ENCODE peak calls at places on chromosomes 1 and 21, in eight cellular contexts. V is GM23338, F is ascending aorta, P is hepatocyte, Z is progenitor cell of endocrine pancreas, Y is GM13976, G is tibial artery, Q is GM13977. J is an unnamed sample.
A peak's percentile ranks its signal among the peaks of the same experiment; 100 is the strongest.

GRCh38 chr1:162681127-162681435 is 48.8 kb downstream of the DDR2 start:
- DNase-seq in Q (no peak), V (no peak), P (no peak), Z (no peak), Y (no peak), G (no peak), F (no peak), J (no peak)

GRCh38 chr21:46392921-46393320 is 65.8 kb upstream of the DIP2A start:
- DNase-seq in G (no peak), Q (no peak), P (no peak), Z (no peak), F (no peak), V (no peak), Y (no peak), J (no peak)

GRCh38 chr1:110674337-110675059 is at the start of gene KCNA3:
- DNase-seq in V (peak; percentile 87), F (peak; percentile 63), Y (peak; percentile 67), P (peak; percentile 32), Z (peak; percentile 45), G (no peak), Q (peak; percentile 73), J (peak; percentile 24)

GRCh38 chr1:185699874-185700273 is 34.3 kb upstream of the HMCN1 start:
- DNase-seq in Y (no peak), V (peak; percentile 66), P (no peak), F (no peak), Q (no peak), G (no peak), Z (no peak), J (no peak)

GRCh38 chr1:203036135-203036534 is 9.8 kb downstream of the PPFIA4 start:
- DNase-seq in Y (peak; percentile 27), Q (no peak), V (no peak), G (no peak), P (no peak), Z (no peak), F (no peak), J (no peak)

GRCh38 chr1:206001476-206001888 is 1.7 kb downstream of the RAB7B start:
- DNase-seq in F (peak; percentile 78), Q (no peak), G (peak; percentile 62), Z (no peak), Y (no peak), P (peak; percentile 80), V (no peak), J (no peak)

GRCh38 chr1:85975770-85976386 is 180.7 kb downstream of the COL24A1 start:
- DNase-seq in Z (no peak), G (no peak), Q (no peak), V (peak; percentile 80), F (no peak), P (peak; percentile 19), Y (no peak), J (no peak)

GRCh38 chr21:39611547-39612190 is 1.1 kb upstream of the B3GALT5 start:
- DNase-seq in F (no peak), Q (no peak), V (peak; percentile 27), P (no peak), Z (no peak), G (no peak), Y (no peak), J (no peak)

GRCh38 chr1:247110627-247111258 is 6.6 kb upstream of the ZNF669 start:
- DNase-seq in Z (no peak), Y (no peak), P (peak; percentile 40), V (peak; percentile 58), G (no peak), Q (peak; percentile 40), F (no peak), J (no peak)

GRCh38 chr1:247111259-247111635 is 7.1 kb upstream of the ZNF669 start:
- DNase-seq in F (no peak), P (peak; percentile 50), Q (peak; percentile 65), Z (peak; percentile 34), Y (no peak), V (peak; percentile 48), G (no peak), J (no peak)

GRCh38 chr1:247113094-247113497 is 8.9 kb upstream of the ZNF669 start:
- DNase-seq in P (no peak), V (no peak), G (no peak), Z (no peak), Y (no peak), F (no peak), Q (no peak), J (no peak)

GRCh38 chr1:247112479-247112781 is 8.3 kb upstream of the ZNF669 start:
- DNase-seq in F (no peak), Q (no peak), P (peak; percentile 39), Y (no peak), G (no peak), Z (no peak), V (no peak), J (no peak)

DNA sequence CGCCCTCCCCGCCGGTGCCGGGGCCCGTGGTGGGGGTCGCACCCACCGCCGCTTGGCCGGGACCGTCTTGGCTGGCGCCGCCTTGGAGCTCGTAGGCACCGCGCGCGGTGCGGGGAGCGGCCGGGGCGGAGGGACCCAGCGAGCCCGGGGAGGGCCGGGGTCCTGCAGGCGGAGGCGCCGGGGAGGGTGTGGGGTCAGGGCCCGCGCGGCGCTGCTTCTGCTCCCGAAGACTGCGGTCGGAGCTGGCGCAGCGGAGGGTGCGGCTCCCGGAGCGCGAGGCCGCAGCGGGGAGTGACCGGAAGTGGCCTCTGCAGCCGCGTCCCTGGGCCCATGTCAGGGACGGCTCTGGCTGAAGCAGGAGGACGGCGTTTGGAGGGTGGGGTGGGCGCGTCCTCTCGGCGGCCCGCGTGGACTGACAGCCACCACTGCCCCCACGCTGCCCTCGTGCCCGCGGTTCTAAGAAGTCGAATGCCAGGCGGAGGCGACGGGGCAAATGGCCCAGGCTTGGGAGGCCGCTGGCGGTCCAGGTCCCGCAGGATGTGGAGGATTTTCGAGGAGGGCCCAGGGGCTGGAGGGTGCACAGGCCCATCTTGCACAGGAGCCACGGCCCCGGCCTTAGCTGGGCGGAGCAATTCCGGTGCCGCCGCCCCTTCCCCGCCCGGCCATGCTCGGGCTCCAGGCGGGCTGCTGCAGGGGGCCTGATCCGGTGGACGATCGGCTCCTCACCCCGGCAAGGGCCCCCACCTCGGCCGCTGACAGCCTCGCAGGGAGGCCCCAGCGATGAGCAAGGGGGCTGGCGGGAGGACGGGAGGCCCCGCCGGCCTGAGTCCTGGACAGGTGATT is 7.7 kb upstream of the ZNF669 start:
- DNase-seq in Q (peak; percentile 68), V (peak; percentile 67), Z (peak; percentile 58), F (peak; percentile 79), P (peak; percentile 78), Y (no peak), G (peak; percentile 63), J (no peak)
- TF ChIP-seq CTCF in Q (no peak), V (no peak), Z (no peak), F (no peak), P (no peak), Y (no peak), G (no peak), J (no peak)

GRCh38 chr1:64962447-64962846 is 3.9 kb downstream of the JAK1 start:
- DNase-seq in Y (peak; percentile 22), Q (no peak), V (no peak), Z (no peak), P (no peak), G (no peak), F (no peak), J (no peak)

GRCh38 chr1:64963466-64963865 is 2.9 kb downstream of the JAK1 start:
- DNase-seq in F (no peak), Y (peak; percentile 43), P (no peak), V (no peak), G (no peak), Z (no peak), Q (peak; percentile 41), J (no peak)

GRCh38 chr1:64960731-64961130 is 5.6 kb downstream of the JAK1 start:
- DNase-seq in P (no peak), V (no peak), F (no peak), G (no peak), Q (peak; percentile 70), Y (peak; percentile 44), Z (no peak), J (no peak)

GRCh38 chr1:64959973-64960372 is 6.4 kb downstream of the JAK1 start:
- DNase-seq in Y (no peak), G (no peak), P (no peak), Z (no peak), Q (no peak), F (no peak), V (no peak), J (no peak)

DNA sequence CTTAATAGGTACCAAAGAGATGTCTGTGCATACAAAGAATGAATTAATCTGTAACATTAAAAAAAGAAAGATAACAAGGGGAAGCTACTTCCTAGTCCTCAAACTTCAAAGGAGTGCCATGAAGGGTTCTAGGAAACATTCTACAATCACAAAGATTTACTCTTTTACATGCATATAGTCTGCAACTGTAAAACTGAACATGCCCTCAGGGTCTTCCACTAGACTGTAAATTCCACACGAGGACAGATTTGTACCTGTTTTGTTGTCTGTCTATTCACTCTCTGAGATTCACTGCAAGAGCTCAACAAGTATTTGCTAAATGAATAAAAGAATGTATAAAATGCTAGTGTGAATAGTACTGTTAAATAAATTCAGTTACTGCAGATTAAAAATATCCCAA is 4.4 kb downstream of the JAK1 start:
- DNase-seq in Q (no peak), F (no peak), Y (no peak), G (no peak), V (no peak), P (no peak), Z (no peak), J (no peak)
- TF ChIP-seq CTCF in Q (no peak), F (no peak), Y (no peak), G (no peak), V (no peak), P (no peak), Z (no peak), J (no peak)

DNA sequence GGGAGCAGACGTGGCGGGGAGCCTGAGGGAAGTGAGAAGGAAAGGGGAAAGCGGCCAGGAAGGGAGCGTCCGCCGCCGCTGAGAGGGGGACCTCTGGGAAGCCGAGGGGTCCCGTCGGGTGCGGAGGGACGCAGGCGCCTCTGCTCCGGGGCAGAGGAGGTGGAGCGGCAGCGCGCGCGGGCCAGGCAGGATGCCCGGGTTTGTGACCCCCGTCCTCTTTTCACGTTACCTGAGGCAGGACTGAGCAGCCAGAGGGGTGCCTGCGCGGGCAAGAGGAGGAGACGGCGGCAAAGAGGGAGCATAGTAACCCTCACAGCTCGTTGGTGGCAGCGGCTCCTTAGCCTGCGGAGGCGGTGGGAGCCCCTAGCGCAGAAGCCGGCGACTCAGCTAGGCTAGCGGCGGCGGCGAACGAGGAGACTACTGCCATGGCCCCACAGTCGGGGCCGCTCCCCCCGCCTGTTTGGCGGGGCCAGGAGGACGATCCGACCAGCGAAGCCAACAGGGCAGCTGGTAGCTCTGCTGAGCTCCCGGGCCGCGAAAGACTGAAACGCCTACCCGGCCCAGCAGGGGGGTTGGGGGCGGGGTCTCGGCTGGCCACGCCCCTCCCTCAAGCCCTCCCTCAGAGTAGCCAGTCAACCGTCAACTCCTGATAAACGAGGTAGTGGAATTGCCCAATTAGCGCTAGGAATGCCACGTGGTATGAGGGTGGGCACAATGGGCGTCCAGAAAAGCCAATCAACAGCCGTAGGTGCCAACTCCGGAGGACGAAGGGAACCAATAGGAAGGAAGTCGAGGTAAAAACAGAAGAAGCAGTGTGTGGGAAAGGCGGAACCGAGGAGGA is at the start of gene TESK2:
- DNase-seq in P (peak; percentile 98), V (peak; percentile 100), Z (peak; percentile 98), Y (peak; percentile 95), Q (peak; percentile 95), F (peak; percentile 99), G (peak; percentile 98), J (peak; percentile 85)
- TF ChIP-seq CTCF in P (no peak), V (no peak), Z (peak; percentile 21), Y (no peak), Q (no peak), F (no peak), G (peak; percentile 6), J (no peak)

DNA sequence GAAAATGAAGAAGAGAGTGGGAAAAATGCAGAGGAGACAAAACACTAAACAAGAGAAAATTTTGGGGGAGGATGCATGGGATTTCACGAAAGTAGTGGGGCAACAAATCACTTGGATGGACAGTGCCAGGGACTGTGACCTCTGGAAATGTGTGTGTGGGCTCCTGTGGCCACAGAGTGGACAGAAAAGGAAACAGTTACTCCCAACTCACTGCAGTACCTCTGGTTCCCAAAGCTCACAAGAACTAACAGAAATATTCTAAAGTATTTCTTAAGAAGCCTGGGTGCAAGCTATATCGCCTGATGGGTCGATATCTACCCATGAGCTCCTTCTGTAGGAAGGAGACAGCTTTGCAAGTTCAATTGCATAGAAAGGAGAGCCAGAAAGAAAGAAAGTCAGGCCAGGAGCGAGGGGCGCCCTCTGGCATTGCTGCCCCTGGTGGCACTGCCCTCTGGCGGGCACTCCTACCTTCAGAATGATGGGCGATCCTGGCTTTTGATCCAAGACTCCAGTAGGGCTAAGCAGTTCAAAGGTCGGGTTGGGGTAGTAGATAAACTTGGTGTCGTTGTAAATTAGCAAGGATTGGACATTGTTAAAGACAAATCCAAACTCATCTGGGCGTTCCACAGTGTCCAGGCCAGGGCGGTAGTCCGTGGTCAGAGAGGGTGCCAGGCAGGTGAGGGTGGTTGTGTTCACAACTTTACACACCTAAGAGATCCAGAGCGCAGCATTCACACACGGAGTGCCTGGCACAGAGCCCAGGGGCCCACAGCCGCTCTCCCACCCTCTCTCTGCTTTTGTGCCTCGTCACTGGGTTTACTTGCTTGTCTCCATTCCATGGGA is 134.7 kb upstream of the CD34 start:
- DNase-seq in G (no peak), P (no peak), V (peak; percentile 25), Z (no peak), F (no peak), Q (no peak), Y (no peak), J (no peak)
- TF ChIP-seq CTCF in G (no peak), P (no peak), V (peak; percentile 46), Z (no peak), F (no peak), Q (no peak), Y (no peak), J (no peak)